ENCODE peak calls at places on chromosomes 11 and 22, in eight cellular contexts. Q is HCT116, B is SK-N-SH, N is PC-3, J is hepatocyte, F is GM23248, A is GM23338, T is MM.1S. M is an unnamed sample.
A peak's percentile ranks its signal among the peaks of the same experiment; 100 is the strongest.

GRCh38 chr11:35550374-35551036 is 25.1 kb upstream of the PAMR1 start:
- DNase-seq in Q (no peak), B (no peak), N (peak; percentile 4), J (no peak), F (peak; percentile 52), A (no peak), T (no peak), M (no peak)

GRCh38 chr11:119619665-119620064 is 109.3 kb downstream of the NECTIN1 start:
- DNase-seq in Q (no peak), B (no peak), N (no peak), J (no peak), F (no peak), A (no peak), T (no peak), M (peak; percentile 77)

GRCh38 chr11:77131560-77131959 is 3.5 kb downstream of the MYO7A start:
- DNase-seq in Q (no peak), B (no peak), N (no peak), J (no peak), F (no peak), A (no peak), T (no peak), M (no peak)

GRCh38 chr11:121446752-121447156 is 5.4 kb upstream of the SORL1 start:
- DNase-seq in Q (no peak), B (peak; percentile 67), N (peak; percentile 41), J (no peak), F (peak; percentile 28), A (peak; percentile 53), T (no peak), M (peak; percentile 86)

GRCh38 chr11:68150029-68150428 is 28.8 kb upstream of the CHKA start:
- DNase-seq in Q (no peak), B (no peak), N (peak; percentile 92), J (peak; percentile 78), F (no peak), A (peak; percentile 39), T (no peak), M (no peak)

GRCh38 chr11:10400856-10401255 is 54.2 kb upstream of the AMPD3 start:
- DNase-seq in Q (no peak), B (no peak), N (peak; percentile 35), J (no peak), F (peak; percentile 27), A (no peak), T (peak; percentile 71), M (no peak)

GRCh38 chr11:64924910-64925284 is 408 bp downstream of the PPP2R5B start:
- DNase-seq in Q (no peak), B (peak; percentile 72), N (no peak), J (peak; percentile 34), F (peak; percentile 57), A (peak; percentile 68), T (no peak), M (no peak)

GRCh38 chr11:45079075-45079444 is 67.4 kb upstream of the PRDM11 start:
- DNase-seq in Q (no peak), B (no peak), N (no peak), J (no peak), F (no peak), A (no peak), T (no peak), M (peak; percentile 22)

GRCh38 chr11:111730871-111731591 is 35.2 kb downstream of the PPP2R1B start:
- DNase-seq in Q (no peak), B (peak; percentile 49), N (peak; percentile 89), J (peak; percentile 61), F (peak; percentile 51), A (no peak), T (no peak), M (no peak)

GRCh38 chr22:23282089-23282501 is 101.8 kb downstream of the BCR start:
- DNase-seq in Q (peak; percentile 51), B (no peak), N (peak; percentile 91), J (no peak), F (peak; percentile 82), A (no peak), T (no peak), M (no peak)

GRCh38 chr11:4626207-4627105 is 10.8 kb upstream of the OR51D1 start:
- DNase-seq in Q (peak; percentile 75), B (peak; percentile 31), N (peak; percentile 84), J (peak; percentile 92), F (peak; percentile 69), A (peak; percentile 93), T (peak; percentile 82), M (peak; percentile 82)

GRCh38 chr11:66951927-66952337 is 6.3 kb downstream of the PC start:
- DNase-seq in Q (no peak), B (peak; percentile 91), N (no peak), J (peak; percentile 52), F (no peak), A (no peak), T (no peak), M (no peak)

GRCh38 chr22:45172872-45173585 is 9.3 kb downstream of the NUP50 start:
- DNase-seq in Q (no peak), B (no peak), N (no peak), J (no peak), F (no peak), A (no peak), T (no peak), M (no peak)
- H3K9me2 ChIP-seq in Q (no peaks in the 10 kb centered on the region), B (no peaks in the 10 kb centered on the region), N (no peaks in the 10 kb centered on the region), J (no peaks in the 10 kb centered on the region), F (no peaks in the 10 kb centered on the region), A (no peaks in the 10 kb centered on the region), T (no peaks in the 10 kb centered on the region), M (no peaks in the 10 kb centered on the region)

GRCh38 chr22:30948930-30949342 is 19.6 kb downstream of the MORC2 start:
- DNase-seq in Q (no peak), B (no peak), N (no peak), J (no peak), F (peak; percentile 36), A (peak; percentile 19), T (no peak), M (no peak)
- H3K36me3 ChIP-seq in Q (peaks cover 9% of the 10 kb centered on the region), B (peaks cover 24% of the 10 kb centered on the region), N (peaks cover 16% of the 10 kb centered on the region), J (peaks cover 3% of the 10 kb centered on the region), F (peaks cover 66% of the 10 kb centered on the region), A (peaks cover 77% of the 10 kb centered on the region), T (peaks cover 2% of the 10 kb centered on the region), M (peaks cover 97% of the 10 kb centered on the region)

GRCh38 chr11:117520201-117520600 is 192.5 kb downstream of the CEP164 start:
- DNase-seq in Q (no peak), B (no peak), N (peak; percentile 21), J (peak; percentile 34), F (peak; percentile 32), A (no peak), T (no peak), M (no peak)

GRCh38 chr11:117518455-117518854 is 190.8 kb downstream of the CEP164 start:
- DNase-seq in Q (no peak), B (no peak), N (no peak), J (no peak), F (no peak), A (no peak), T (no peak), M (no peak)

GRCh38 chr11:117520966-117521365 is 193.3 kb downstream of the CEP164 start:
- DNase-seq in Q (no peak), B (no peak), N (no peak), J (no peak), F (no peak), A (no peak), T (no peak), M (no peak)

GRCh38 chr11:117519590-117519989 is 191.9 kb downstream of the CEP164 start:
- DNase-seq in Q (no peak), B (no peak), N (no peak), J (peak; percentile 42), F (no peak), A (no peak), T (no peak), M (no peak)

DNA sequence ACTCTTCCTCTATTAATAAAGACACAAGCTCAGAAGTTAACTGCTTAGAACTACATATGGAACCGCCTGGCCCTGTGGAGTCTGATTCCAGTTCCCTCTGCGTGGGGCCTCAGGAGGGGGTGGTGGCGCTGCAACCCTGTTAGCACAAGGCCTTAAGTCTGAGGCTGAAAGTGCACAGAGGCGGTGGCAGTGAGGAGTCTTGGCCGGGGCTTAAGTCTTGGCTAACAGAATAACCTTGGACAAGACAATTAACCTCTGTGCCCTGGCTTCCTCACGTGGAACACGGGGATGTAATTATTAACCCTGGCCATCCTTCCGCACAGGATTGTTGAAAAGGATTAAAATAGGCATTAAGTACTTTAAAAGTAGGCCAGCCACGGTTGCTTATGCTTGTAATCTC is 191.5 kb downstream of the CEP164 start:
- DNase-seq in Q (no peak), B (no peak), N (no peak), J (peak; percentile 78), F (no peak), A (no peak), T (no peak), M (no peak)
- TF ChIP-seq EZH2phosphoT487 in Q (no peak), B (no peak), N (no peak), J (no peak), F (no peak), A (no peak), T (no peak), M (no peak)

DNA sequence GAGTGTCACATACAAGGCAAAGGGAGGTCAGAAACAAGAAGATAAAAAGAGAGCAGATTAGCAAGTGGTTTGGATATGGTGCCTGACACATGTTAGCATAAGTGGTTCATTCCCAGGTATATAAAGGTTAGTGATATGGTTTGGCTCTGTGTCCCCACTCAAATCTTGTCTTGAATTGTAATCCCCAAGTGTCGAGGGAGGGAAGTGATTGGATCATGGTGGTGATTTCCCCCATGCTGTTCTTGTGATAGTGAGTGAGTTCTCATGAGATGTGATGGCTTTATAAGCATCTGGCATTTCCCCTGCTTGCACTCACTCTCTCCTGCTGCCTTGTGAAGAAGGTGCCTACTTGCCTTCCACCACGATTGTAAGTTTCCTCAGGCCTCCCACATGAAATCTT is 12.1 kb upstream of the DKK3 start:
- DNase-seq in Q (no peak), B (no peak), N (no peak), J (no peak), F (no peak), A (no peak), T (no peak), M (no peak)
- H3K9me2 ChIP-seq in Q (no peaks in the 10 kb centered on the region), B (no peaks in the 10 kb centered on the region), N (no peaks in the 10 kb centered on the region), J (no peaks in the 10 kb centered on the region), F (no peaks in the 10 kb centered on the region), A (no peaks in the 10 kb centered on the region), T (no peaks in the 10 kb centered on the region), M (no peaks in the 10 kb centered on the region)

DNA sequence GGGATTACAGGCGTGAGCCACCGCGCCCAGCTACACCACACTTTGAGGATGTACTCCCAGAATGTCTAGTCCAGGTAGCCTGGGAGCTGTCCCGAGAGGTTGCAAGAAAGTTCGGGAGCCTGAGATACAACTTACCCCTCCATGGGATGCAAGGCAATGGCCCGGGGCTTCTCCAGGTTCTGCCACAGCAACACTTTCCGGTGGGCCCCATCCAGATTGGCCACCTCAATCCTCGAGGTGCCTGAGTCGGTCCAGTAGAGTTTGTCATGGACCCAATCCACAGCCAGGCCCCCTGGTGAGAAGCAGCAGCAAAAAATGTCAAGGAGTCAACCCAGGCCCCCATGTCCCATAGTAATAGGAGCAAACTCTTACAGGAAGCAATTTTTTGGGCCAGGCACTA is 25.5 kb downstream of the LRP4 start:
- DNase-seq in Q (no peak), B (no peak), N (no peak), J (no peak), F (no peak), A (no peak), T (no peak), M (no peak)
- H3K36me3 ChIP-seq in Q (no peaks in the 10 kb centered on the region), B (no peaks in the 10 kb centered on the region), N (no peaks in the 10 kb centered on the region), J (no peaks in the 10 kb centered on the region), F (no peaks in the 10 kb centered on the region), A (peaks cover 16% of the 10 kb centered on the region), T (no peaks in the 10 kb centered on the region), M (peaks cover 70% of the 10 kb centered on the region)